ENCODE peak calls at places on chromosome 20, in five cellular contexts. B is A549, F is IMR-90, I is GM23248, N is adrenal gland. S is an unnamed sample.
A peak's percentile ranks its signal among the peaks of the same experiment; 100 is the strongest.

GRCh38 chr20:2131366-2131765 is 29.7 kb downstream of the STK35 start:
- DNase-seq in B (no peak), F (peak; percentile 86), I (peak; percentile 79), N (no peak), S (no peak)

GRCh38 chr20:59776626-59777320 is 156.7 kb downstream of the SYCP2 start:
- DNase-seq in B (no peak), F (no peak), I (no peak), N (no peak), S (no peak)

GRCh38 chr20:20555838-20556237 is 156.6 kb downstream of the RALGAPA2 start:
- DNase-seq in B (no peak), F (no peak), I (no peak), N (no peak), S (no peak)

GRCh38 chr20:48295445-48295903 is 510.2 kb upstream of the SULF2 start:
- DNase-seq in B (peak; percentile 80), F (peak; percentile 94), I (peak; percentile 91), N (peak; percentile 59), S (peak; percentile 54)

GRCh38 chr20:44409132-44409600 is 53.7 kb downstream of the HNF4A start:
- DNase-seq in B (no peak), F (peak; percentile 33), I (peak; percentile 91), N (no peak), S (no peak)

GRCh38 chr20:43680976-43681375 is 14.1 kb downstream of the MYBL2 start:
- DNase-seq in B (no peak), F (no peak), I (peak; percentile 55), N (no peak), S (no peak)

GRCh38 chr20:10739575-10739974 is 65.8 kb upstream of the JAG1 start:
- DNase-seq in B (no peak), F (no peak), I (peak; percentile 41), N (peak; percentile 20), S (no peak)

GRCh38 chr20:23652371-23652770 is 14.6 kb upstream of the CST3 start:
- DNase-seq in B (no peak), F (peak; percentile 34), I (no peak), N (no peak), S (no peak)

GRCh38 chr20:52783769-52784168 is 188.4 kb upstream of the TSHZ2 start:
- DNase-seq in B (no peak), F (no peak), I (peak; percentile 8), N (no peak), S (no peak)

GRCh38 chr20:33437141-33437911 is 6.2 kb downstream of the SNTA1 start:
- DNase-seq in B (no peak), F (peak; percentile 44), I (no peak), N (no peak), S (no peak)

GRCh38 chr20:46838002-46838401 is 56.6 kb upstream of the EYA2 start:
- DNase-seq in B (no peak), F (no peak), I (no peak), N (no peak), S (no peak)

GRCh38 chr20:37902504-37903313 is at the start of gene VSTM2L:
- DNase-seq in B (peak; percentile 77), F (peak; percentile 47), I (peak; percentile 80), N (peak; percentile 34), S (no peak)

GRCh38 chr20:56540415-56540814 is 7.4 kb downstream of the FAM209B start:
- DNase-seq in B (no peak), F (peak; percentile 24), I (peak; percentile 45), N (no peak), S (no peak)

GRCh38 chr20:34874094-34874654 is 1.5 kb upstream of the GGT7 start:
- DNase-seq in B (peak; percentile 87), F (peak; percentile 87), I (peak; percentile 92), N (peak; percentile 84), S (peak; percentile 26)

GRCh38 chr20:6418732-6419131 is 295.9 kb upstream of the FERMT1 start:
- DNase-seq in B (no peak), F (peak; percentile 43), I (no peak), N (no peak), S (no peak)

GRCh38 chr20:11041396-11041795 is 367.6 kb upstream of the JAG1 start:
- DNase-seq in B (no peak), F (peak; percentile 53), I (peak; percentile 0), N (no peak), S (peak; percentile 52)

GRCh38 chr20:2780948-2781347 is 19.5 kb downstream of the CPXM1 start:
- DNase-seq in B (no peak), F (no peak), I (no peak), N (no peak), S (no peak)

GRCh38 chr20:6769953-6770831 is 2.7 kb downstream of the BMP2 start:
- DNase-seq in B (no peak), F (no peak), I (peak; percentile 60), N (peak; percentile 21), S (no peak)

GRCh38 chr20:34083137-34083536 is 28.9 kb downstream of the EIF2S2 start:
- DNase-seq in B (no peak), F (peak; percentile 86), I (peak; percentile 96), N (peak; percentile 96), S (peak; percentile 84)

GRCh38 chr20:24559114-24559513 is 89.7 kb downstream of the SYNDIG1 start:
- DNase-seq in B (no peak), F (no peak), I (no peak), N (no peak), S (no peak)

GRCh38 chr20:9758752-9759151 is 80.1 kb downstream of the PAK5 start:
- DNase-seq in B (no peak), F (no peak), I (no peak), N (no peak), S (no peak)

GRCh38 chr20:2618815-2619214 is 33.6 kb upstream of the NOP56 start:
- DNase-seq in B (no peak), F (no peak), I (no peak), N (no peak), S (no peak)

GRCh38 chr20:39588148-39588757 is 626.1 kb downstream of the DHX35 start:
- DNase-seq in B (no peak), F (no peak), I (no peak), N (no peak), S (no peak)

GRCh38 chr20:19937651-19938420 is 79.3 kb upstream of the NAA20 start:
- DNase-seq in B (no peak), F (no peak), I (no peak), N (no peak), S (no peak)

GRCh38 chr20:54173653-54174451 is at the start of gene CYP24A1:
- DNase-seq in B (peak; percentile 97), F (no peak), I (peak; percentile 64), N (no peak), S (no peak)

GRCh38 chr20:4926531-4927156 is 74.7 kb downstream of the SLC23A2 start:
- DNase-seq in B (no peak), F (no peak), I (no peak), N (no peak), S (no peak)

GRCh38 chr20:4929686-4930397 is 71.5 kb downstream of the SLC23A2 start:
- DNase-seq in B (no peak), F (peak; percentile 37), I (peak; percentile 48), N (no peak), S (no peak)

GRCh38 chr20:4922186-4922585 is 79.1 kb downstream of the SLC23A2 start:
- DNase-seq in B (no peak), F (no peak), I (no peak), N (no peak), S (no peak)

GRCh38 chr20:4924032-4924431 is 77.3 kb downstream of the SLC23A2 start:
- DNase-seq in B (no peak), F (no peak), I (no peak), N (no peak), S (no peak)

GRCh38 chr20:4925842-4926530 is 75.3 kb downstream of the SLC23A2 start:
- DNase-seq in B (no peak), F (peak; percentile 77), I (peak; percentile 73), N (peak; percentile 82), S (peak; percentile 31)
- H3K27ac ChIP-seq in B (peak overlapping the region; percentile 26), F (peak overlapping the region; percentile 9), I (peak overlapping the region; percentile 11), N (peak overlapping the region; percentile 90), S (peak overlapping the region; percentile 49)

GRCh38 chr20:32285621-32286334 is 8.3 kb downstream of the KIF3B start:
- DNase-seq in B (no peak), F (peak; percentile 10), I (peak; percentile 72), N (no peak), S (no peak)

GRCh38 chr20:32287231-32287638 is 9.8 kb downstream of the KIF3B start:
- DNase-seq in B (no peak), F (no peak), I (no peak), N (no peak), S (no peak)

GRCh38 chr20:32282461-32282860 is 5.0 kb downstream of the KIF3B start:
- DNase-seq in B (no peak), F (no peak), I (no peak), N (peak; percentile 55), S (no peak)

GRCh38 chr20:32288225-32288849 is 10.9 kb downstream of the KIF3B start:
- DNase-seq in B (no peak), F (no peak), I (no peak), N (no peak), S (no peak)

DNA sequence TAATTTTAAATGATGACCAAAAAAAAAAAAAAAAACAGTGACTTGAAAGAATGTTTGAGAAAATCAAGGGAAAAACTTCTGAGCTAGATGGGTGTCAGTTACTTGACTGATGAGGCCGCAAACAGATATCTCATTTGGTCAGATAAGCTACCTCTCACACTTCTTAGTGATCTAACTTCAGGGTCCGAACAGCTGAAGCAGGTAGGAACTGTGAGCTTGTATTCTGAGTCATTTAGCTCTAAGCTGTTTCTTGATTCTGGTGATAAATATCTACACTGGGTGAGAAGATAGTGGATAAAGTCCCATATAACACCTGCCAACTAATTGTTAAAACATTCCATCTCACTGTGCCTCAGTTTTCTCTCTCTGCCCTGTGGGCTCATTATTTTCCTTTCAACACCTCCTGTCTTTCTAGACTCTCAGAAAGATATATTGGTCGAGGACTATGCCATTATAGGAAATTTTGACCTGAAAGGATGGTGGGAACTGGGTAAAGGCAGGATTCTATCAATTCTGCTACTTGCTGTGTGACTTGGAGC is 7.7 kb downstream of the KIF3B start:
- DNase-seq in B (no peak), F (no peak), I (no peak), N (no peak), S (no peak)
- H3K27ac ChIP-seq in B (no peak overlapping the region), F (no peak overlapping the region), I (peak overlapping the region; percentile 44), N (no peak overlapping the region), S (no peak overlapping the region)

GRCh38 chr20:645318-646106 is 7.5 kb downstream of the SRXN1 start:
- DNase-seq in B (peak; percentile 91), F (peak; percentile 57), I (peak; percentile 60), N (peak; percentile 67), S (no peak)
- H3K27ac ChIP-seq in B (no peak overlapping the region), F (no peak overlapping the region), I (no peak overlapping the region), N (peak overlapping the region; percentile 52), S (no peak overlapping the region)

DNA sequence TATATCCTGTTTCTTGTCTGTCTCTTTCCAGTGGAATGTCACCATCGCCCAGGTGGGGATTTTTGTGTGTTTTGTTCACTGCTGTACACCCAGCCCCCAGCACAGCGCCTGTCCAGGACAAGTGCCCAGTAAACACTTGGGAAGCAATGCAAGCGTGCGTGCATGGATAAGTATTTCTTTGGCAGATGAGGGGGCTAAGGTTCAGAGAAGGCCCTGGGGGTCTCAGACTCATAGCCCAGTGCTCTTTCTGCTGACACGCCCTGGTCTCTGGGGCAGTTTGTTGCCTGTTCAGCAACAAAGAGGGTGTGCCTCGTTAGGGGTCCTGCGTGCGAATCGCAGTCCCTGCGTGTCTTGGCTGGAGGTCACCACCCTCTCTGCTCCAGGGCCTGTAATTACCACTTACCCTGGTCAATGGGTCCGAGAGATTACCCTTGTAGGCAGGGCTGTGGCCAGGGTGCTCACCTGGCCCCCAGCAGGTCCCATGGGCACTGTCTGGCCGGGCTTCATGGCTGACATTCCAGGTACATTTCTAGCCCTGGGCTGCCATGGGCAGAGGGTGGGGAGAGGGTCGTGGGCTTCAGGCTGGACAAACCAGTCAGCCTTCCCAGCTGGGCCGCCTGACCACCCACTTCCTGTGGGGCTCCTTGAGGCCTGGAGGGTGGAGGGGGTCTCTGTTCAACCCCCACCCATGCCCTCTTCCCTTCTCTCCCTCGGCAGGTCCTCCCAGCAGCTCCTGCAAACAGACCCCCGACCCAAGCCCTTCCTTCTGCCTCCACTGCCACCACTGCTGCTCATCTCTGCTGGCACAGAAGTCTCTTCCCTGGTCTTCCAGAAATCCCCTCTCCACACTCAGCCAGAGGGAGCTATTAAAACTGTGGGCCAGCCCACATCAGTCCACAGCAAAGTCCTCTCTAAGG is 87.1 kb downstream of the CEBPB start:
- DNase-seq in B (no peak), F (no peak), I (no peak), N (no peak), S (no peak)
- H3K27ac ChIP-seq in B (peak overlapping the region; percentile 96), F (no peak overlapping the region), I (no peak overlapping the region), N (peak overlapping the region; percentile 86), S (no peak overlapping the region)

S was measured in epithelial cell of prostate.